ENCODE peak calls at places on chromosomes 3 and 15, in five cellular contexts. E is H9, T is IMR-90, R is neuronal stem cell, D is H1. J is an unnamed sample.

GRCh38 chr15:33045066-33045810 is 149.3 kb downstream of the FMN1 start:
- DNase-seq in D (no peak), E (no peak), T (peak), R (no peak), J (no peak)

GRCh38 chr3:126213376-126214044 is 33.1 kb upstream of the ALDH1L1 start:
- DNase-seq in R (no peak), T (no peak), D (no peak), E (peak), J (no peak)

GRCh38 chr15:43168192-43169107 is 16.8 kb upstream of the CCNDBP1 start:
- DNase-seq in T (peak), E (no peak), D (no peak), R (no peak), J (no peak)

GRCh38 chr3:121894191-121894990 is at the start of gene SLC15A2:
- DNase-seq in E (peak), T (no peak), R (no peak), D (no peak), J (no peak)

GRCh38 chr15:100733786-100734185 is 131.4 kb downstream of the ASB7 start:
- DNase-seq in E (no peak), R (no peak), D (no peak), T (peak), J (no peak)

GRCh38 chr3:46844851-46845250 is 18.4 kb downstream of the MYL3 start:
- DNase-seq in D (peak), R (no peak), E (no peak), T (no peak), J (no peak)

GRCh38 chr15:96336045-96336642 is 5.6 kb downstream of the NR2F2 start:
- DNase-seq in D (no peak), E (no peak), T (no peak), R (peak), J (no peak)

GRCh38 chr15:70152070-70152480 is 54.4 kb upstream of the TLE3 start:
- DNase-seq in D (no peak), R (no peak), E (no peak), T (peak), J (peak)

GRCh38 chr15:78637776-78638435 is 3.1 kb downstream of the CHRNB4 start:
- DNase-seq in D (no peak), R (no peak), T (no peak), E (no peak), J (no peak)

GRCh38 chr15:100725121-100726069 is 123.0 kb downstream of the ASB7 start:
- DNase-seq in R (no peak), D (peak), E (peak), T (peak), J (no peak)

GRCh38 chr15:73560501-73561117 is 72.6 kb downstream of the NPTN start:
- DNase-seq in R (no peak), D (no peak), E (no peak), T (peak), J (peak)

GRCh38 chr15:98612490-98613110 is 35.7 kb upstream of the IGF1R start:
- DNase-seq in D (peak), R (no peak), E (no peak), T (no peak), J (no peak)

GRCh38 chr3:44983413-44984040 is 7.5 kb downstream of the EXOSC7 start:
- DNase-seq in E (no peak), T (no peak), R (no peak), D (no peak), J (peak)

GRCh38 chr3:151044706-151045105 is 40.8 kb upstream of the MED12L start:
- DNase-seq in E (no peak), T (peak), D (no peak), R (no peak), J (no peak)

GRCh38 chr3:42683875-42684593 is 1.3 kb upstream of the KLHL40 start:
- DNase-seq in R (no peak), D (no peak), E (no peak), T (peak), J (peak)

GRCh38 chr3:188469228-188469885 is 315.4 kb downstream of the LPP start:
- DNase-seq in D (no peak), E (no peak), R (no peak), T (no peak), J (no peak)

GRCh38 chr3:17740703-17741102 is 1.7 kb downstream of the TBC1D5 start:
- DNase-seq in R (no peak), E (no peak), T (peak), D (no peak), J (no peak)

GRCh38 chr3:143855183-143855582 is 6.9 kb upstream of the SLC9A9 start:
- DNase-seq in R (no peak), D (no peak), E (no peak), T (no peak), J (no peak)

GRCh38 chr3:186081678-186082077 is 27.2 kb downstream of the ETV5 start:
- DNase-seq in R (no peak), E (no peak), D (no peak), T (no peak), J (no peak)

GRCh38 chr15:70259640-70260066 is 161.9 kb upstream of the TLE3 start:
- DNase-seq in T (no peak), D (no peak), E (peak), R (no peak), J (no peak)

GRCh38 chr15:33016405-33017024 is 178.0 kb downstream of the FMN1 start:
- DNase-seq in R (no peak), D (no peak), E (no peak), T (no peak), J (no peak)

GRCh38 chr3:7646851-7647250 is 785.9 kb downstream of the GRM7 start:
- DNase-seq in D (no peak), R (no peak), E (no peak), T (no peak), J (no peak)

GRCh38 chr3:50620420-50620819 is 3.5 kb downstream of the MAPKAPK3 start:
- DNase-seq in T (no peak), R (no peak), D (no peak), E (no peak), J (no peak)

GRCh38 chr3:124699686-124700396 is 30.4 kb upstream of the UMPS start:
- DNase-seq in T (no peak), E (no peak), R (no peak), D (no peak), J (no peak)

GRCh38 chr3:194381460-194381875 is 11.9 kb upstream of the LRRC15 start:
- DNase-seq in E (peak), R (no peak), D (no peak), T (no peak), J (no peak)

GRCh38 chr3:194384156-194384555 is 14.6 kb upstream of the LRRC15 start:
- DNase-seq in D (peak), E (peak), T (no peak), R (no peak), J (no peak)

GRCh38 chr3:194382892-194383223 is 13.3 kb upstream of the LRRC15 start:
- DNase-seq in R (no peak), T (no peak), D (peak), E (peak), J (no peak)

GRCh38 chr3:194383276-194383940 is 13.9 kb upstream of the LRRC15 start:
- DNase-seq in E (peak), D (peak), R (no peak), T (no peak), J (no peak)

DNA sequence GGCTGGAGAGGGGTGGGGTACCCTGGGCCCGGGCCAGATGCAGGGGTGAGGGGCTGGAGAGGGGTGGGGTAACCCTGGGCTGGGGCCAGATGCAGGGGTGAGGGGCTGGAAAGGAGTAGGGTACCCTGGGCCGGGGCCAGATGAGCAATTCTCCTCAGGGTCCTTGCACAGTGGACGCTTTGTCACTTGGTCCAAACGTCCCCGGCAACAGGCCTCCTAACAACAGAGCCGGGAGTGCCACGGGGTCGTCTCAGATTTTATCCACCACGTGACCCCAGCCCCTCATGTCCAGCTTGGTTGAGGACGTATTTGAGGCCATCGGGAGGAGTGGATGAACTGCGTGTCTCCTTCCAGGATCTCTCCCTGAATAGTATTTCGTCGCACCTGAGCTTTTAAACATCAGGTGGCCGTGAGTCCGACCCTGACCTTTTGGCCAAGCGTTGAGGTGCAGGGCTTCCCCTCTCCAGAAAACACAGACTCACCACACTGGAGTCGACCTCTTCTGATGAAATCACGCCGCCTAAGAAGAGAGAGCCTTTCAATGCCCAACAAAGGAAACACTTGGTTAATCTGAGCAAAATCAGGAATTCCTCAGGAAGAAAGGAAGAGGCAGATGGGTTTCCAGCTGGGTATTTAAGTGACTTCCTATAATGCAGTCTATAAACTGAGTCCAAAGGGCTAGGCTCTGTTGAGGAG is 12.8 kb upstream of the LRRC15 start:
- DNase-seq in D (peak), R (no peak), E (peak), T (no peak), J (no peak)
- H2AK5ac ChIP-seq in D (no peak), R (peak), E (no peak), T (no peak), J (no peak)

DNA sequence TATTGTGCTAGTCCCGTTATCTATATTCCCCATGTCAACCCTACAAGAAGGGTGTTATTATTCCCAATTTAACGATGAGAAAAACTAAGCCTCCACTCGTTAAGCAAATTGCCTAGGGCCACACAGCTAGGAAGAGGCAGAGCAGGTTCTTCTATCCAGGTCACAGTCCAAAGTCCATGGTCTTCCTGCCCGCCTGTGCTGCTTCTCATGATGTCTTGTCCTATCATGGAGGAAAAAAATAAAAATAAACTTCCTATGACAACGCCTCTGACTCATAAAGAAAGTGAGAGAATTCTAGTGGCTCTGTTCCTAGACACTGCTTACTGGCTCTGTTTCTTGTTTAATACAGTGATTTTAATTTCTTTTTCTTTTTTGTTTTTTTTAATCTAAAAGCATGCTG is 9.7 kb downstream of the COL8A1 start:
- DNase-seq in E (no peak), D (no peak), T (peak), R (no peak), J (peak)
- H2AK5ac ChIP-seq in E (no peak), D (no peak), T (peak), R (no peak), J (no peak)

DNA sequence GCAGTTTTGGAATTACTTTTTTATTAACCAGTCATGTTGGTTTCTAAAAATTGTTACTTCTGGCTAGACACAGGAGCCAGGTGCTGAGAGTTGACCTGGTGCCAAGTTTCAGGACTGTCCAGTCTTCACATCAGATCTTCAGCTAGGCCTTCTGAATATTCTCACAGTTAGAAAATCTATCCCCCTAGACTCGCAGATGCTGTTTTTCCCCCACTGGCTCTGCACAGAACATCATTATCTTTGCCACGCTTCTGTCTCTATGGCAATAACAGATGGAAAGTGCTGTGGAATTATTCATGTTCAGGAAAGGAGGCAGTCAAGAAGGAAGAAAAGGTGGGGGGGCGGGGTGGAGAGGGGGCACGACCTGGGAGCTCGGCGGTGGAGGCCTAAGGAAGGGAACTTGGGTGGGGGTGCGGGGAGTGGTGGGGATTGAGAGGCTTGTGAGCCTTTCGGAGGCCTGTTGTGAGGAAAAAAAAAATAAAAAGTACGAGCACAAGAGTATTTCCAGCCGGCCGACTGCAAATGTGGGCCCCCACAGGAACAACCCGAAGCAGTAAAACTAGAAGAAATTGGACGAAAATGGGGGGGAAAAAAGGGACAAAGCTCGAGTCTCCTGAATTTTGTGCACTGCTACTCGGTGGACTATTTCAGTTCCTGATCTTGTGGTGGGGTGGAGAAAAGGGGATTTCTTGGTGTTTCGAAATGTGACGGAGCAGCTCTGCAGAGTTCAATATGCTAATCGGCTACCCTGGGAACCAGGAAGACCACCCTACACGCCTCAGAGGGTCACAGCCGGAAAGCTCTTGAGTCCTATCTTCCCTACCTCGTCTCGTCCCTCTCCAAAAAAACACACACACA is 1.5 kb upstream of the SKIL start:
- DNase-seq in D (no peak), R (peak), E (peak), T (peak), J (peak)
- H2AK5ac ChIP-seq in D (peak), R (no peak), E (no peak), T (peak), J (peak)

GRCh38 chr3:128616516-128617269 is 33.9 kb downstream of the RPN1 start:
- DNase-seq in T (no peak), E (no peak), D (no peak), R (no peak), J (no peak)

GRCh38 chr3:128619146-128619890 is 31.3 kb downstream of the RPN1 start:
- DNase-seq in E (no peak), D (no peak), T (peak), R (no peak), J (peak)

GRCh38 chr3:128618398-128618726 is 32.3 kb downstream of the RPN1 start:
- DNase-seq in T (no peak), R (no peak), D (no peak), E (no peak), J (no peak)

GRCh38 chr3:128617557-128618397 is 32.8 kb downstream of the RPN1 start:
- DNase-seq in D (peak), R (peak), T (peak), E (peak), J (peak)

DNA sequence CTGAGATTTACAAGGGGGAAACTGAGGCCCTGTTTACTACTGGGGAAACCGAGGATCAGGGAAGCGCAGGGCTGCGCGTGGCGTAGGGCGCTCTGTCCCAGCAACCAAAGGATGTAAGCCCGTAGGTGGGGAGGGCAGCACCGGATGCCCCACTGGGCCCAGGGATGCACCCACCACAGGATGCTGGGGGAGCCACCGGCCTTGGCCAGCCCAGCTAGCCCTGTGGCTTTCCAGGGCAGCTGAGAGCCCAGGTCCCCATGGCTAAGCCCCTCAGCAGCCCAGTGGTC is 33.4 kb downstream of the RPN1 start:
- DNase-seq in T (no peak), R (no peak), E (no peak), D (no peak), J (no peak)
- H2AK5ac ChIP-seq in T (peak), R (peak), E (no peak), D (peak), J (peak)

DNA sequence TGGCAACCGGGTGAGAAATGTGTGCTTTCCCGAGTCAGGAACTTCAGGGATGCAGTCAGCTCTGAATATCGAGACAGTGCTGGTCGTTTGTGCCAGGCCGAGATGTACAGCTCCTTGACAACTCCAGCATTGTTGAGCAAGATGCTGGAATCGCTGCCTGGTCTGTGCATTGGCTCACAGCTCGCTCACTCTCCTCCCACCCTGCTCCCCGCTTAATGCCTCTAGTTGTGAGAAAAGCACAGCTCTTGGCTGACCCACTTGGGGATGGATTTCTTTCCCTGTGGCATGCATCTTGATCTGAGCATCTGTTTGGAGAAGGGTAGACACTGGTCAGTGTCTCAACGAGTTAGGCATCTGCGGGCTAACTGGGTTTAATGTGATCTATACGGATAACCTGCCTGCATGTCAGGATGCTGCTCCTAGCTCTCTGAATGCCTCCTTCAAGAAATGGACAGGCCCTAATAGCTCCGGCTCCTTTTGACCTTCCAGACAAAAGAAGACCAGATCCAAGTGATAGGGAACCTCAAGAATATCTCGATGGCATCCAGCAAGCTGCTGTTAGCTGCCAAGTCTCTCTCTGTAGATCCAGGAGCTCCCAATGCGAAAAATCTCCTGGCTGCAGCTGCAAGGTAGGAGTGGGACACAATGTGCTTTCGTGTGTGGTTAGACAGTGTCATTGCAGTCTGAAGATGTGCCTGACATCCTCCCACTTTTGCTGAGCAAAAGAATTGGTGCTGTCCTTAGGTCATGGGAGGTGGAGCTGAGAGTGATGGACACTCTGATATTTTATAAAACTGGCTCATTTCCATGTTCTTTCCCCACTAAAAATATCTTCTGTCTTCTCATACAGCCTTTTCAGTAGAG is 302.2 kb upstream of the TPM1 start:
- DNase-seq in E (no peak), T (peak), D (no peak), R (no peak), J (peak)
- H2AK5ac ChIP-seq in E (no peak), T (peak), D (no peak), R (peak), J (no peak)

GRCh38 chr15:30065025-30065801 is 17.5 kb upstream of the GOLGA8J start:
- DNase-seq in E (no peak), R (no peak), T (peak), D (no peak), J (peak)
- H2AK5ac ChIP-seq in E (no peak), R (no peak), T (no peak), D (no peak), J (no peak)

GRCh38 chr3:16477501-16477900 is 36.0 kb downstream of the RFTN1 start:
- DNase-seq in T (peak), R (no peak), E (no peak), D (no peak), J (no peak)

GRCh38 chr3:16476636-16477035 is 36.9 kb downstream of the RFTN1 start:
- DNase-seq in E (no peak), D (no peak), R (no peak), T (peak), J (no peak)

GRCh38 chr3:16480861-16481569 is 32.5 kb downstream of the RFTN1 start:
- DNase-seq in D (no peak), E (no peak), R (peak), T (peak), J (peak)

GRCh38 chr3:16477054-16477453 is 36.4 kb downstream of the RFTN1 start:
- DNase-seq in D (no peak), T (peak), R (no peak), E (no peak), J (peak)

GRCh38 chr3:16478516-16478915 is 35.0 kb downstream of the RFTN1 start:
- DNase-seq in R (no peak), D (no peak), T (peak), E (no peak), J (peak)
- H2AK5ac ChIP-seq in R (no peak), D (no peak), T (peak), E (no peak), J (no peak)